ENCODE peak calls at places on chromosome 9, in ten cellular contexts. O is CD8-positive, alpha-beta memory T cell; P is T1000; K is NCI-H774; J is T-helper 2 cell; Y is T-helper 1 cell; R is stimulated activated naive CD8-positive, alpha-beta T cell treated with anti-CD3 and anti-CD28 coated beads, Interleukin-15, amount 100 ng/mL, for 72 hours; U is aorta; F is ACHN; A is NCI-H1694 treated with DMSO at 0.1 percent for 48 hours. C is an unnamed sample.

GRCh38 chr9:34995288-34996060 is 5.9 kb downstream of the DNAJB5 start:
- DNase-seq in K (no peak), O (no peak), F (no peak), P (no peak), A (no peak), U (no peak), Y (no peak), R (no peak), J (no peak), C (no peak)

GRCh38 chr9:133774799-133775198 is 36.6 kb upstream of the SARDH start:
- DNase-seq in F (no peak), U (peak; percentile 56), Y (no peak), O (no peak), A (no peak), K (no peak), P (no peak), J (no peak), R (no peak), C (no peak)

GRCh38 chr9:114681594-114682332 is at the start of gene TEX48:
- DNase-seq in K (peak; percentile 15), A (peak; percentile 39), Y (peak; percentile 89), F (peak; percentile 77), J (peak; percentile 57), P (peak; percentile 16), O (peak; percentile 56), R (peak; percentile 88), U (no peak), C (no peak)

GRCh38 chr9:134325813-134326753 is at the start of gene RXRA:
- DNase-seq in A (no peak), J (peak; percentile 71), P (peak; percentile 49), R (peak; percentile 30), O (peak; percentile 60), Y (no peak), F (peak; percentile 78), K (peak; percentile 51), U (peak; percentile 94), C (peak; percentile 52)

GRCh38 chr9:34413229-34413852 is 36.6 kb upstream of the MYORG start:
- DNase-seq in P (no peak), O (no peak), A (no peak), Y (peak; percentile 8), U (no peak), F (peak; percentile 55), R (no peak), J (no peak), K (no peak), C (no peak)

GRCh38 chr9:18122156-18122555 is 351.8 kb upstream of the ADAMTSL1 start:
- DNase-seq in U (no peak), K (no peak), O (no peak), F (no peak), R (no peak), Y (no peak), A (peak; percentile 11), P (no peak), J (no peak), C (no peak)

GRCh38 chr9:87108639-87109038 is 161.3 kb upstream of the GAS1 start:
- DNase-seq in O (no peak), J (no peak), U (no peak), A (no peak), F (no peak), Y (no peak), K (no peak), P (no peak), R (no peak), C (no peak)

GRCh38 chr9:28925184-28925583 is 1351.9 kb upstream of the C9orf72 start:
- DNase-seq in R (no peak), O (no peak), U (no peak), J (no peak), Y (no peak), K (no peak), P (no peak), F (no peak), A (no peak), C (no peak)

GRCh38 chr9:13330396-13331004 is 51.0 kb upstream of the MPDZ start:
- DNase-seq in F (no peak), U (no peak), A (no peak), P (no peak), R (no peak), K (no peak), J (no peak), Y (no peak), O (no peak), C (no peak)

GRCh38 chr9:90991953-90992352 is 190.3 kb downstream of the SYK start:
- DNase-seq in P (no peak), K (no peak), U (no peak), F (no peak), A (no peak), Y (no peak), R (no peak), J (no peak), O (no peak), C (no peak)

GRCh38 chr9:23582836-23583235 is 243.2 kb downstream of the ELAVL2 start:
- DNase-seq in O (no peak), R (no peak), Y (no peak), K (no peak), U (no peak), A (no peak), F (no peak), P (peak; percentile 11), J (no peak), C (no peak)

GRCh38 chr9:20838218-20838617 is 154.2 kb downstream of the FOCAD start:
- DNase-seq in O (no peak), R (no peak), Y (no peak), U (no peak), P (no peak), J (no peak), K (peak; percentile 21), A (no peak), F (no peak), C (no peak)

GRCh38 chr9:134778841-134779411 is 101.7 kb upstream of the FCN2 start:
- DNase-seq in P (no peak), K (no peak), J (no peak), R (no peak), F (peak; percentile 23), A (no peak), U (peak; percentile 88), O (no peak), Y (no peak), C (peak; percentile 33)

GRCh38 chr9:27582794-27583193 is 9.5 kb upstream of the C9orf72 start:
- DNase-seq in R (no peak), P (no peak), F (no peak), U (no peak), K (no peak), Y (no peak), A (no peak), J (no peak), O (no peak), C (no peak)

C was measured in CMK.